ENCODE peak calls at places on chromosomes 11 and 22, in four cellular contexts. L is mesendoderm, H is mesenchymal stem cell, X is H1. O is an unnamed sample.

GRCh38 chr22:16966251-16966650 is 41.8 kb downstream of the GAB4 start:
- DNase-seq in L (no peak), X (no peak), H (no peak), O (no peak)

GRCh38 chr11:57305523-57305922 is 19.2 kb downstream of the TNKS1BP1 start:
- DNase-seq in X (no peak), H (no peak), L (no peak), O (no peak)

GRCh38 chr22:36103891-36104290 is 56.7 kb downstream of the APOL3 start:
- DNase-seq in L (no peak), H (no peak), X (no peak), O (no peak)

GRCh38 chr11:125079151-125079877 is 16.2 kb downstream of the SLC37A2 start:
- DNase-seq in H (no peak), X (no peak), L (no peak), O (no peak)

GRCh38 chr11:85040166-85040565 is 587.0 kb downstream of the DLG2 start:
- DNase-seq in L (no peak), H (no peak), X (no peak), O (no peak)

GRCh38 chr11:18100926-18101656 is 4.8 kb downstream of the SAAL1 start:
- DNase-seq in H (no peak), L (peak), X (no peak), O (no peak)

GRCh38 chr11:28618426-28618825 is 510.2 kb downstream of the METTL15 start:
- DNase-seq in H (no peak), X (no peak), L (no peak), O (no peak)

GRCh38 chr11:83566948-83567347 is 280.8 kb upstream of the CCDC90B start:
- DNase-seq in L (peak), H (peak), X (no peak), O (no peak)

GRCh38 chr11:13415201-13415600 is 47.8 kb downstream of the BTBD10 start:
- DNase-seq in H (no peak), L (no peak), X (no peak), O (no peak)

GRCh38 chr11:77101043-77101537 is 1.6 kb upstream of the OMP start:
- DNase-seq in L (peak), X (no peak), H (peak), O (no peak)

GRCh38 chr11:116533186-116533825 is 239.5 kb downstream of the BUD13 start:
- DNase-seq in L (peak), H (no peak), X (peak), O (peak)

GRCh38 chr22:49701380-49702067 is 126.1 kb downstream of the BRD1 start:
- DNase-seq in L (peak), X (peak), H (no peak), O (no peak)

GRCh38 chr11:8045839-8046238 is 35.2 kb upstream of the TUB start:
- DNase-seq in L (peak), X (peak), H (no peak), O (no peak)

GRCh38 chr11:118895093-118896039 is 11.7 kb downstream of the CXCR5 start:
- DNase-seq in L (no peak), X (no peak), H (peak), O (no peak)

GRCh38 chr11:63961608-63962412 is 12.6 kb upstream of the COX8A start:
- DNase-seq in H (peak), X (no peak), L (peak), O (no peak)

GRCh38 chr11:128052912-128053641 is 534.3 kb downstream of the ETS1 start:
- DNase-seq in L (no peak), H (peak), X (no peak), O (no peak)

GRCh38 chr11:100550910-100551309 is 136.2 kb upstream of the ARHGAP42 start:
- DNase-seq in X (no peak), H (no peak), L (no peak), O (no peak)

GRCh38 chr22:30078320-30079311 is 1.6 kb upstream of the HORMAD2 start:
- DNase-seq in H (no peak), L (no peak), X (no peak), O (no peak)

GRCh38 chr11:75432911-75433321 is at the start of gene KLHL35:
- DNase-seq in H (no peak), L (no peak), X (no peak), O (no peak)

GRCh38 chr11:86741489-86742435 is 58.6 kb upstream of the PRSS23 start:
- DNase-seq in L (no peak), X (no peak), H (peak), O (no peak)

GRCh38 chr22:31942091-31942490 is 2.2 kb upstream of the YWHAH start:
- DNase-seq in L (no peak), X (no peak), H (no peak), O (no peak)

GRCh38 chr11:64138413-64138812 is 27.5 kb downstream of the MACROD1 start:
- DNase-seq in X (no peak), H (no peak), L (no peak), O (no peak)

GRCh38 chr11:69674886-69675714 is at the start of gene LTO1:
- DNase-seq in H (peak), L (peak), X (peak), O (peak)

GRCh38 chr22:29231971-29232959 is 26.6 kb downstream of the EMID1 start:
- DNase-seq in L (no peak), X (no peak), H (no peak), O (no peak)

GRCh38 chr11:8865304-8865703 is 45.7 kb upstream of the AKIP1 start:
- DNase-seq in H (no peak), X (no peak), L (no peak), O (no peak)

GRCh38 chr11:119635041-119635745 is 93.8 kb downstream of the NECTIN1 start:
- DNase-seq in X (no peak), H (no peak), L (no peak), O (no peak)

GRCh38 chr22:25729595-25729994 is 12.4 kb upstream of the MYO18B start:
- DNase-seq in L (no peak), H (no peak), X (no peak), O (no peak)

GRCh38 chr11:109862808-109863207 is 230.4 kb upstream of the ZC3H12C start:
- DNase-seq in L (peak), H (no peak), X (no peak), O (no peak)

GRCh38 chr11:117225553-117226170 is 6.2 kb downstream of the PCSK7 start:
- DNase-seq in L (no peak), H (no peak), X (no peak), O (no peak)

GRCh38 chr11:12237381-12237784 is 127.0 kb downstream of the MICAL2 start:
- DNase-seq in X (no peak), H (peak), L (no peak), O (no peak)

GRCh38 chr11:12235080-12235479 is 124.7 kb downstream of the MICAL2 start:
- DNase-seq in X (no peak), H (no peak), L (no peak), O (no peak)

GRCh38 chr11:12236744-12237101 is 126.3 kb downstream of the MICAL2 start:
- DNase-seq in X (no peak), H (no peak), L (no peak), O (no peak)

GRCh38 chr11:12235549-12235944 is 125.2 kb downstream of the MICAL2 start:
- DNase-seq in X (no peak), L (peak), H (peak), O (no peak)

GRCh38 chr11:12235945-12236743 is 125.8 kb downstream of the MICAL2 start:
- DNase-seq in L (peak), X (no peak), H (peak), O (peak)
- H2BK120ac ChIP-seq in L (no peak), X (no peak), H (no peak), O (no peak)

GRCh38 chr11:62195945-62196344 is 5.9 kb downstream of the SCGB1D1 start:
- DNase-seq in L (peak), H (no peak), X (no peak), O (no peak)
- H2BK120ac ChIP-seq in L (no peak), H (no peak), X (no peak), O (no peak)

DNA sequence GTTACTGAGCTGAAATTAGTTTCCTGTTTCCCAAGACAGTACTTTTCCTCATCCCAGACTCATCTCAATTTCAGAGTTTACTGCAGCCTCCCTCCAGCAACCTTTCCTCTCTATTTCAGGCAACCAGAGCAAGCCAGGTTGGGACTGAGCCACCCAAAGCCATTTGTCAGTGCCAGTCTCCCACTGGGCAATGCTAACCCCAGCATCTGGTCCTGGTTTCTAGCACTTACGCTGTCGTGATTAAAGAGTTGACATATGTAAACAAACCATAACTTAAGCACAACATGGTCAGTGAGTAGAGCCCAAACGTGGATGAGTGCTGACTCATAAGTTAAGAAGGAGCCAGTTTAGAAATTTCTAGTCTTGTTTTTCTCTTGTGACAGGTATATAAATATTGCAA is 119.6 kb upstream of the BLID start:
- DNase-seq in H (peak), L (no peak), X (no peak), O (no peak)
- H2BK120ac ChIP-seq in H (no peak), L (no peak), X (no peak), O (no peak)

GRCh38 chr11:96329419-96329818 is 13.6 kb downstream of the MAML2 start:
- DNase-seq in H (no peak), L (no peak), X (no peak), O (no peak)
- H2BK120ac ChIP-seq in H (no peak), L (no peak), X (no peak), O (no peak)

GRCh38 chr11:2709429-2709828 is 9.6 kb upstream of the KCNQ1OT1 start:
- DNase-seq in X (no peak), L (no peak), H (peak), O (no peak)

GRCh38 chr11:2708757-2709281 is 9.0 kb upstream of the KCNQ1OT1 start:
- DNase-seq in H (peak), L (no peak), X (no peak), O (no peak)

GRCh38 chr11:2707736-2708135 is 7.9 kb upstream of the KCNQ1OT1 start:
- DNase-seq in H (no peak), L (no peak), X (no peak), O (no peak)

GRCh38 chr11:2706321-2706720 is 6.5 kb upstream of the KCNQ1OT1 start:
- DNase-seq in X (no peak), H (no peak), L (no peak), O (no peak)

DNA sequence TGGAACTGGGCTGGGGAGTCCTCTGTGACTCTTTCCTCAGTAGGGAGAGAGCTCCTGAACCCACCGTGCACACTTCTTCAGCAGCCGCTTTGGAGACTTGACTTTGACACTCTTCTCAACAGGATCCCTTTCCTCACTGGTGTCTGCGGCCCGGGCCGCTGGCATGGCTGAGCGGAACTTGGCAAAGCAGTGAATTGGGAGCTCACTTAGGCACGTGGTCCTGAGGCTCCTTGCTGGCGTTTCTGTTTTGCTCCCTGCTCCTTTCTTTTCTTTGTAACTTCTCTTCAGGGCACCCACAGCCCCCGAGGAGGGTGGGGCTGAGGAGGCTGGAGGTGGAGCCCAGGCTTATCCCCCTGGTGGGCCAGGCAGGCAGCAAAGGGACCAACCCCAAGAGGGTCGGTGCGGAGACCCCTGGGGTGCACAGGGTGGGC is 8.4 kb upstream of the KCNQ1OT1 start:
- DNase-seq in X (no peak), L (no peak), H (no peak), O (no peak)
- H2BK120ac ChIP-seq in X (no peak), L (no peak), H (peak), O (no peak)

GRCh38 chr11:72789493-72790131 is 4.2 kb downstream of the STARD10 start:
- DNase-seq in H (peak), L (peak), X (no peak), O (no peak)
- H2BK120ac ChIP-seq in H (no peak), L (no peak), X (no peak), O (no peak)

DNA sequence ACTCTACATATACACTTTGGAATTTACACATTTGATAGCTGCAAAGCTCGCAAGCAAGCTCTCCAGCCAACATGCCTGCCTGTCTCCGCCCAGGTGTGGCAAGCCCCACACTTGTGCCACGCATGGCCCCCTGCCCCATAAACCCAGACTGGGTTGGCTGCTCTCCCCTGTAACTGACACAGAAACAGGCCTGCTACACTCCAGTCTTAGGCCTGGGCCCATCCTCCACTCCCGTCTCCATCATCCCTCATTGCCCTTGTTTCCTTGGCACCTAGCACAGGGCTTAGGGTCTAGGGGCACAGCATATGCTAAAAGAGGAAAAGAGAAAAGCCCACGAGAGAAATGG is 41.4 kb downstream of the PACSIN2 start:
- DNase-seq in H (no peak), X (no peak), L (no peak), O (no peak)
- H2BK120ac ChIP-seq in H (no peak), X (no peak), L (no peak), O (no peak)

GRCh38 chr11:102643941-102644340 is 18.8 kb upstream of the MMP20 start:
- DNase-seq in X (no peak), H (no peak), L (no peak), O (no peak)

DNA sequence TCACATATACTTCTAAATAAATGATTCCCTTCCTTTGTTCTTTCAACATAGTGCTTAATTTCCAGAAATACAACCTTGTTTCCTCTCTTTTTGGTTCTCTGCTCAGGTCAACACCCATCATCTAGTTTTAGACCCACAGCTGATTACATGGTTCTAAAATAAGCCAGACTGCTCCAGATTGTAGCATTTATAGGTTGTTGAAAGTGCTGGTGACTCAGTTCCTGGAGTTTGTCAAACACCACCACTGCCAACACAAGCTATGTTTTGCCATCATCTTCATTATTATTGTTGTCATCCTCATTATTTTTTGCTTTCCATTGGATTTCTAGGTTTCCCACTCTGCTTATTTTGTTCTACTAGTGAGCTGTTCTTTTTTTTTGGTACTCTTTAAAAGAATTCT is 22.3 kb upstream of the MMP20 start:
- DNase-seq in X (no peak), L (no peak), H (no peak), O (no peak)
- H2BK120ac ChIP-seq in X (no peak), L (no peak), H (no peak), O (no peak)

DNA sequence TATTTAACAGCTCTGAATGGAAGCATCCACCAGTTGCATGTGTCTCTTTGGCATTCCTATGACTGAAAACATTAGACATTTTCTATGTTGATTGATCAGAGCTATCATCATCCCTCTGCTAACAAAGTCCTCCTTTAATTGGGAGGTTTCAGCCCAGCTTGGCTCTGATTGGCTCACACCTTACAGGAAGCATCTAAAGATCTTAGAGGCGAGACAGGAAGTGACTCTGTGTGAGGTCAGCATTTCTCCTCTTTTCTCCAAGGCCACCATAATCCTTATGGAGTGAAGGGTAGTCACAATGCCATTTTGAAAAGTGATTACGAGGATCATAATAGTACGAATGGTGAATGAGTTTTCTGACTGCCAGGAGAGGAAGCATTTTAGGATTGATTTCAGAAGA is 260.8 kb downstream of the MIAT start:
- DNase-seq in L (peak), X (no peak), H (no peak), O (no peak)
- H2BK120ac ChIP-seq in L (no peak), X (no peak), H (no peak), O (no peak)

DNA sequence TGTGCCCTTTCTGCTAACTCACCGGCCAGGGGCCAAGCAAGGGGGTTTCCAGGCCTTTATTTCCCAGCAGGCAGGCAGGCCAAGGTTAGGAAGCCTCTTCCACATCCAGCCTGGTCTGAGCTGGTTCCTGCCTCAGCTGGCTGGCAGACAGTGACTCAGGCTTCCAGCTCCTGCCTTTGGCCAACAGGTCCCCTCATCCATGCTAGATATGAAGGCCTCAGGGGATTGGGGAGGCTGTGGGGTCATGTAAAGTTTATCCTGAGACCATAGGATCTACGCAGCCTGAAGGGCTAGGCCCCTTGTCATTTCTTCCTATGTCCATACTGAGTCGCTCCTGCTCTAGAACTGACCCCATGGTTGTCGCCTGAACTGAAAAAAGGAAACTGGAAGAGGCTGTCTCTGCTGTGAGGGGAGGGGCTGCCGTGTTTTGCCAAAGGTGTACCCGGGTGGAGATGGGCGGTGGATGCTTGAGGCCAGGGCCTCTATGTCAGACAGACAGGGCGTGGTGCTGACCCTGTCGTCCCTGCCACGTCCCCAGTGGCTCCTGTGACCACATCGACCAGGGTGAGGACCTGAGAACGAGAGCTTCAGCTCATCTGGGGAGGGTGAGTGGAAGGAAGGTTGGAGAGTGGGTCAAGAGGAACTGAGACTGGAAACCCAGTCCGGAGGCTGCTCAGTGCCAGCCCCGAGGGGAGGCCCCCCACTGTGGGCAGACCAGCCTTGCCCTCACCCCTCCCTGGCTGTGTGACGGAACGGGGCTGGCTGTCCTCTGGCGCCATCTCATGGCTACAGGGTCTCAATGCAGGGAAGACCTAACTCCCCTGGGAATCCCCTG is 17.0 kb downstream of the P2RY6 start:
- DNase-seq in H (peak), L (peak), X (peak), O (peak)
- H2BK120ac ChIP-seq in H (no peak), L (no peak), X (no peak), O (no peak)

O was measured in neuronal stem cell.